ENCODE peak calls at places on chromosomes 2 and 18, in four cellular contexts. One of them, this sample, is unnamed.

GRCh38 chr2:37196320-37197195 is at the start of gene CEBPZOS:
- DNase-seq in T-helper 1 cell: peak; percentile 82
- DNase-seq in RWPE1: peak; percentile 95
- DNase-seq in glutamatergic neuron: peak; percentile 83
- DNase-seq in this sample: peak; percentile 43

GRCh38 chr2:30491225-30491624 is 44.2 kb downstream of the LCLAT1 start:
- DNase-seq in RWPE1: no peak
- DNase-seq in glutamatergic neuron: no peak
- DNase-seq in T-helper 1 cell: no peak
- DNase-seq in this sample: no peak

GRCh38 chr2:224263571-224264043 is 138.3 kb downstream of the FAM124B start:
- DNase-seq in RWPE1: no peak
- DNase-seq in T-helper 1 cell: no peak
- DNase-seq in glutamatergic neuron: no peak
- DNase-seq in this sample: no peak

GRCh38 chr2:117917223-117917917 is 96.5 kb downstream of the CCDC93 start:
- DNase-seq in glutamatergic neuron: no peak
- DNase-seq in RWPE1: no peak
- DNase-seq in T-helper 1 cell: no peak
- DNase-seq in this sample: no peak

GRCh38 chr18:62828091-62828640 is 112.8 kb downstream of the PHLPP1 start:
- DNase-seq in RWPE1: no peak
- DNase-seq in T-helper 1 cell: no peak
- DNase-seq in glutamatergic neuron: no peak
- DNase-seq in this sample: no peak

GRCh38 chr18:36771246-36771645 is 57.6 kb downstream of the TPGS2 start:
- DNase-seq in RWPE1: no peak
- DNase-seq in T-helper 1 cell: no peak
- DNase-seq in glutamatergic neuron: no peak
- DNase-seq in this sample: no peak

GRCh38 chr18:50453014-50453680 is 78.3 kb downstream of the SKA1 start:
- DNase-seq in T-helper 1 cell: no peak
- DNase-seq in glutamatergic neuron: no peak
- DNase-seq in RWPE1: no peak
- DNase-seq in this sample: no peak

GRCh38 chr2:49271060-49271665 is 116.8 kb upstream of the FSHR start:
- DNase-seq in RWPE1: no peak
- DNase-seq in T-helper 1 cell: no peak
- DNase-seq in glutamatergic neuron: no peak
- DNase-seq in this sample: no peak

GRCh38 chr2:73851274-73851673 is 22.5 kb downstream of the STAMBP start:
- DNase-seq in glutamatergic neuron: no peak
- DNase-seq in RWPE1: peak; percentile 24
- DNase-seq in T-helper 1 cell: no peak
- DNase-seq in this sample: no peak

GRCh38 chr2:67388680-67389079 is 8.5 kb upstream of the ETAA1 start:
- DNase-seq in RWPE1: no peak
- DNase-seq in T-helper 1 cell: no peak
- DNase-seq in glutamatergic neuron: no peak
- DNase-seq in this sample: no peak

GRCh38 chr2:23380562-23381065 is 4.4 kb upstream of the KLHL29 start:
- DNase-seq in RWPE1: no peak
- DNase-seq in T-helper 1 cell: no peak
- DNase-seq in glutamatergic neuron: no peak
- DNase-seq in this sample: no peak

This sample was measured in esophagus squamous epithelium.